ENCODE peak calls at places on chromosomes 12 and 14, in four cellular contexts. One of them, this sample, is unnamed.
A peak's percentile ranks its signal among the peaks of the same experiment; 100 is the strongest.

GRCh38 chr12:48925218-48925871 is at the start of gene FKBP11:
- DNase-seq in cardiac fibroblast: peak; percentile 62
- DNase-seq in left cardiac atrium: peak; percentile 82
- DNase-seq in stimulated activated CD4-positive, alpha-beta T cell treated with anti-CD3 and anti-CD28 coated beads, TNF-alpha, amount 100 ng/mL, for 24 hours: peak; percentile 78
- DNase-seq in this sample: peak; percentile 59

GRCh38 chr12:44334347-44334746 is 498.5 kb downstream of the TMEM117 start:
- DNase-seq in cardiac fibroblast: no peak
- DNase-seq in left cardiac atrium: no peak
- DNase-seq in stimulated activated CD4-positive, alpha-beta T cell treated with anti-CD3 and anti-CD28 coated beads, TNF-alpha, amount 100 ng/mL, for 24 hours: no peak
- DNase-seq in this sample: no peak

GRCh38 chr14:34098045-34098984 is 147.4 kb upstream of the EGLN3 start:
- DNase-seq in cardiac fibroblast: peak; percentile 57
- DNase-seq in left cardiac atrium: no peak
- DNase-seq in stimulated activated CD4-positive, alpha-beta T cell treated with anti-CD3 and anti-CD28 coated beads, TNF-alpha, amount 100 ng/mL, for 24 hours: peak; percentile 8
- DNase-seq in this sample: peak; percentile 28

GRCh38 chr12:22333751-22334695 is 484 bp downstream of the ST8SIA1 start:
- DNase-seq in cardiac fibroblast: no peak
- DNase-seq in left cardiac atrium: peak; percentile 22
- DNase-seq in stimulated activated CD4-positive, alpha-beta T cell treated with anti-CD3 and anti-CD28 coated beads, TNF-alpha, amount 100 ng/mL, for 24 hours: no peak
- DNase-seq in this sample: no peak

GRCh38 chr12:3202734-3203446 is 125.7 kb downstream of the TSPAN9 start:
- DNase-seq in cardiac fibroblast: peak; percentile 55
- DNase-seq in left cardiac atrium: no peak
- DNase-seq in stimulated activated CD4-positive, alpha-beta T cell treated with anti-CD3 and anti-CD28 coated beads, TNF-alpha, amount 100 ng/mL, for 24 hours: peak; percentile 70
- DNase-seq in this sample: peak; percentile 65

GRCh38 chr14:104580961-104581360 is 1.4 kb downstream of the C14orf180 start:
- DNase-seq in cardiac fibroblast: peak; percentile 31
- DNase-seq in left cardiac atrium: peak; percentile 76
- DNase-seq in stimulated activated CD4-positive, alpha-beta T cell treated with anti-CD3 and anti-CD28 coated beads, TNF-alpha, amount 100 ng/mL, for 24 hours: no peak
- DNase-seq in this sample: no peak

GRCh38 chr12:19183121-19183838 is 53.7 kb downstream of the PLEKHA5 start:
- DNase-seq in cardiac fibroblast: peak; percentile 50
- DNase-seq in left cardiac atrium: no peak
- DNase-seq in stimulated activated CD4-positive, alpha-beta T cell treated with anti-CD3 and anti-CD28 coated beads, TNF-alpha, amount 100 ng/mL, for 24 hours: no peak
- DNase-seq in this sample: peak; percentile 4

GRCh38 chr12:65868133-65868705 is 43.9 kb downstream of the HMGA2 start:
- DNase-seq in cardiac fibroblast: peak; percentile 97
- DNase-seq in left cardiac atrium: no peak
- DNase-seq in stimulated activated CD4-positive, alpha-beta T cell treated with anti-CD3 and anti-CD28 coated beads, TNF-alpha, amount 100 ng/mL, for 24 hours: no peak
- DNase-seq in this sample: no peak

GRCh38 chr12:85405781-85406522 is 125.9 kb downstream of the ALX1 start:
- DNase-seq in cardiac fibroblast: peak; percentile 55
- DNase-seq in left cardiac atrium: no peak
- DNase-seq in stimulated activated CD4-positive, alpha-beta T cell treated with anti-CD3 and anti-CD28 coated beads, TNF-alpha, amount 100 ng/mL, for 24 hours: no peak
- DNase-seq in this sample: no peak

GRCh38 chr12:9669019-9669326 is 540 bp upstream of the CLEC2D start:
- DNase-seq in cardiac fibroblast: no peak
- DNase-seq in left cardiac atrium: no peak
- DNase-seq in stimulated activated CD4-positive, alpha-beta T cell treated with anti-CD3 and anti-CD28 coated beads, TNF-alpha, amount 100 ng/mL, for 24 hours: no peak
- DNase-seq in this sample: no peak

GRCh38 chr12:108201808-108202207 is 72.7 kb downstream of the WSCD2 start:
- DNase-seq in cardiac fibroblast: no peak
- DNase-seq in left cardiac atrium: no peak
- DNase-seq in stimulated activated CD4-positive, alpha-beta T cell treated with anti-CD3 and anti-CD28 coated beads, TNF-alpha, amount 100 ng/mL, for 24 hours: no peak
- DNase-seq in this sample: no peak

GRCh38 chr12:51334774-51335173 is 10.8 kb upstream of the BIN2 start:
- DNase-seq in cardiac fibroblast: peak; percentile 20
- DNase-seq in left cardiac atrium: no peak
- DNase-seq in stimulated activated CD4-positive, alpha-beta T cell treated with anti-CD3 and anti-CD28 coated beads, TNF-alpha, amount 100 ng/mL, for 24 hours: no peak
- DNase-seq in this sample: no peak

GRCh38 chr14:81269979-81270375 is 49.2 kb upstream of the GTF2A1 start:
- DNase-seq in cardiac fibroblast: no peak
- DNase-seq in left cardiac atrium: no peak
- DNase-seq in stimulated activated CD4-positive, alpha-beta T cell treated with anti-CD3 and anti-CD28 coated beads, TNF-alpha, amount 100 ng/mL, for 24 hours: no peak
- DNase-seq in this sample: no peak

GRCh38 chr14:104206281-104206904 is 68.0 kb downstream of the KIF26A start:
- DNase-seq in cardiac fibroblast: no peak
- DNase-seq in left cardiac atrium: no peak
- DNase-seq in stimulated activated CD4-positive, alpha-beta T cell treated with anti-CD3 and anti-CD28 coated beads, TNF-alpha, amount 100 ng/mL, for 24 hours: no peak
- DNase-seq in this sample: peak; percentile 24

GRCh38 chr14:53304726-53305381 is 151.7 kb upstream of the DDHD1 start:
- DNase-seq in cardiac fibroblast: peak; percentile 27
- DNase-seq in left cardiac atrium: no peak
- DNase-seq in stimulated activated CD4-positive, alpha-beta T cell treated with anti-CD3 and anti-CD28 coated beads, TNF-alpha, amount 100 ng/mL, for 24 hours: no peak
- DNase-seq in this sample: no peak

GRCh38 chr12:68376901-68377300 is 44.7 kb upstream of the MDM1 start:
- DNase-seq in cardiac fibroblast: no peak
- DNase-seq in left cardiac atrium: no peak
- DNase-seq in stimulated activated CD4-positive, alpha-beta T cell treated with anti-CD3 and anti-CD28 coated beads, TNF-alpha, amount 100 ng/mL, for 24 hours: no peak
- DNase-seq in this sample: no peak

GRCh38 chr12:7667025-7667575 is 1.4 kb upstream of the APOBEC1 start:
- DNase-seq in cardiac fibroblast: no peak
- DNase-seq in left cardiac atrium: no peak
- DNase-seq in stimulated activated CD4-positive, alpha-beta T cell treated with anti-CD3 and anti-CD28 coated beads, TNF-alpha, amount 100 ng/mL, for 24 hours: no peak
- DNase-seq in this sample: peak; percentile 15

GRCh38 chr12:109987615-109988014 is 8.6 kb downstream of the GIT2 start:
- DNase-seq in cardiac fibroblast: no peak
- DNase-seq in left cardiac atrium: no peak
- DNase-seq in stimulated activated CD4-positive, alpha-beta T cell treated with anti-CD3 and anti-CD28 coated beads, TNF-alpha, amount 100 ng/mL, for 24 hours: no peak
- DNase-seq in this sample: no peak

GRCh38 chr12:8852119-8852518 is 29.7 kb downstream of the A2ML1 start:
- DNase-seq in cardiac fibroblast: no peak
- DNase-seq in left cardiac atrium: no peak
- DNase-seq in stimulated activated CD4-positive, alpha-beta T cell treated with anti-CD3 and anti-CD28 coated beads, TNF-alpha, amount 100 ng/mL, for 24 hours: no peak
- DNase-seq in this sample: no peak

GRCh38 chr14:72744416-72745120 is 149.3 kb downstream of the DPF3 start:
- DNase-seq in cardiac fibroblast: no peak
- DNase-seq in left cardiac atrium: no peak
- DNase-seq in stimulated activated CD4-positive, alpha-beta T cell treated with anti-CD3 and anti-CD28 coated beads, TNF-alpha, amount 100 ng/mL, for 24 hours: no peak
- DNase-seq in this sample: no peak

GRCh38 chr14:94383777-94384176 is 4.6 kb downstream of the SERPINA1 start:
- DNase-seq in cardiac fibroblast: no peak
- DNase-seq in left cardiac atrium: no peak
- DNase-seq in stimulated activated CD4-positive, alpha-beta T cell treated with anti-CD3 and anti-CD28 coated beads, TNF-alpha, amount 100 ng/mL, for 24 hours: no peak
- DNase-seq in this sample: no peak

GRCh38 chr12:103401421-103401820 is 94.3 kb downstream of the C12orf42 start:
- DNase-seq in cardiac fibroblast: no peak
- DNase-seq in left cardiac atrium: no peak
- DNase-seq in stimulated activated CD4-positive, alpha-beta T cell treated with anti-CD3 and anti-CD28 coated beads, TNF-alpha, amount 100 ng/mL, for 24 hours: no peak
- DNase-seq in this sample: no peak

GRCh38 chr12:132388379-132389015 is 59.1 kb upstream of the GALNT9 start:
- DNase-seq in cardiac fibroblast: no peak
- DNase-seq in left cardiac atrium: no peak
- DNase-seq in stimulated activated CD4-positive, alpha-beta T cell treated with anti-CD3 and anti-CD28 coated beads, TNF-alpha, amount 100 ng/mL, for 24 hours: no peak
- DNase-seq in this sample: no peak

GRCh38 chr12:40248034-40248433 is 23.2 kb downstream of the LRRK2 start:
- DNase-seq in cardiac fibroblast: no peak
- DNase-seq in left cardiac atrium: no peak
- DNase-seq in stimulated activated CD4-positive, alpha-beta T cell treated with anti-CD3 and anti-CD28 coated beads, TNF-alpha, amount 100 ng/mL, for 24 hours: no peak
- DNase-seq in this sample: no peak

GRCh38 chr12:113262710-113263109 is 41.4 kb downstream of the TPCN1 start:
- DNase-seq in cardiac fibroblast: no peak
- DNase-seq in left cardiac atrium: peak; percentile 5
- DNase-seq in stimulated activated CD4-positive, alpha-beta T cell treated with anti-CD3 and anti-CD28 coated beads, TNF-alpha, amount 100 ng/mL, for 24 hours: no peak
- DNase-seq in this sample: no peak

GRCh38 chr12:127214196-127214595 is 1052.8 kb upstream of the TMEM132C start:
- DNase-seq in cardiac fibroblast: peak; percentile 31
- DNase-seq in left cardiac atrium: no peak
- DNase-seq in stimulated activated CD4-positive, alpha-beta T cell treated with anti-CD3 and anti-CD28 coated beads, TNF-alpha, amount 100 ng/mL, for 24 hours: no peak
- DNase-seq in this sample: no peak

GRCh38 chr12:52543985-52544888 is 8.7 kb downstream of the KRT71 start:
- DNase-seq in cardiac fibroblast: peak; percentile 5
- DNase-seq in left cardiac atrium: no peak
- DNase-seq in stimulated activated CD4-positive, alpha-beta T cell treated with anti-CD3 and anti-CD28 coated beads, TNF-alpha, amount 100 ng/mL, for 24 hours: no peak
- DNase-seq in this sample: peak; percentile 34

GRCh38 chr14:23183479-23183878 is at the start of gene SLC7A8:
- DNase-seq in cardiac fibroblast: no peak
- DNase-seq in left cardiac atrium: peak; percentile 48
- DNase-seq in stimulated activated CD4-positive, alpha-beta T cell treated with anti-CD3 and anti-CD28 coated beads, TNF-alpha, amount 100 ng/mL, for 24 hours: peak; percentile 10
- DNase-seq in this sample: peak; percentile 44

GRCh38 chr12:6700646-6701051 is at the start of gene PIANP:
- DNase-seq in cardiac fibroblast: no peak
- DNase-seq in left cardiac atrium: peak; percentile 45
- DNase-seq in stimulated activated CD4-positive, alpha-beta T cell treated with anti-CD3 and anti-CD28 coated beads, TNF-alpha, amount 100 ng/mL, for 24 hours: peak; percentile 43
- DNase-seq in this sample: peak; percentile 29

GRCh38 chr12:39272934-39273770 is 169.8 kb downstream of the KIF21A start:
- DNase-seq in cardiac fibroblast: peak; percentile 67
- DNase-seq in left cardiac atrium: no peak
- DNase-seq in stimulated activated CD4-positive, alpha-beta T cell treated with anti-CD3 and anti-CD28 coated beads, TNF-alpha, amount 100 ng/mL, for 24 hours: no peak
- DNase-seq in this sample: peak; percentile 38

GRCh38 chr12:105561981-105562726 is 231.7 kb downstream of the C12orf75 start:
- DNase-seq in cardiac fibroblast: peak; percentile 93
- DNase-seq in left cardiac atrium: peak; percentile 41
- DNase-seq in stimulated activated CD4-positive, alpha-beta T cell treated with anti-CD3 and anti-CD28 coated beads, TNF-alpha, amount 100 ng/mL, for 24 hours: no peak
- DNase-seq in this sample: no peak

GRCh38 chr12:67222302-67222701 is 46.9 kb upstream of the CAND1 start:
- DNase-seq in cardiac fibroblast: peak; percentile 29
- DNase-seq in left cardiac atrium: no peak
- DNase-seq in stimulated activated CD4-positive, alpha-beta T cell treated with anti-CD3 and anti-CD28 coated beads, TNF-alpha, amount 100 ng/mL, for 24 hours: no peak
- DNase-seq in this sample: no peak

GRCh38 chr14:63405715-63406114 is 87.0 kb upstream of the GPHB5 start:
- DNase-seq in cardiac fibroblast: no peak
- DNase-seq in left cardiac atrium: no peak
- DNase-seq in stimulated activated CD4-positive, alpha-beta T cell treated with anti-CD3 and anti-CD28 coated beads, TNF-alpha, amount 100 ng/mL, for 24 hours: no peak
- DNase-seq in this sample: no peak

GRCh38 chr12:14408208-14408607 is 42.7 kb downstream of the ATF7IP start:
- DNase-seq in cardiac fibroblast: peak; percentile 64
- DNase-seq in left cardiac atrium: no peak
- DNase-seq in stimulated activated CD4-positive, alpha-beta T cell treated with anti-CD3 and anti-CD28 coated beads, TNF-alpha, amount 100 ng/mL, for 24 hours: no peak
- DNase-seq in this sample: peak; percentile 10

GRCh38 chr12:48311313-48311712 is 39.4 kb downstream of the ZNF641 start:
- DNase-seq in cardiac fibroblast: no peak
- DNase-seq in left cardiac atrium: no peak
- DNase-seq in stimulated activated CD4-positive, alpha-beta T cell treated with anti-CD3 and anti-CD28 coated beads, TNF-alpha, amount 100 ng/mL, for 24 hours: no peak
- DNase-seq in this sample: no peak

GRCh38 chr12:77493311-77493710 is 337.4 kb upstream of the NAV3 start:
- DNase-seq in cardiac fibroblast: no peak
- DNase-seq in left cardiac atrium: no peak
- DNase-seq in stimulated activated CD4-positive, alpha-beta T cell treated with anti-CD3 and anti-CD28 coated beads, TNF-alpha, amount 100 ng/mL, for 24 hours: no peak
- DNase-seq in this sample: no peak